ENCODE peak calls at places on chromosomes 11 and 22, in five cellular contexts. B is transverse colon, R is A549, V is tibial nerve, E is K562. W is an unnamed sample.
A peak's percentile ranks its signal among the peaks of the same experiment; 100 is the strongest.

GRCh38 chr11:1889941-1890855 is 1.5 kb downstream of the PRR33 start:
- DNase-seq in B (no peak), R (no peak), V (no peak), E (no peak), W (no peak)

GRCh38 chr22:43996170-43996980 is 27.7 kb upstream of the PARVB start:
- DNase-seq in B (peak; percentile 67), R (no peak), V (peak; percentile 40), E (no peak), W (peak; percentile 81)

GRCh38 chr22:39405346-39406085 is 5.9 kb downstream of the TAB1 start:
- DNase-seq in B (no peak), R (no peak), V (no peak), E (no peak), W (no peak)

GRCh38 chr11:21561589-21561988 is 631.3 kb upstream of the ANO5 start:
- DNase-seq in B (no peak), R (peak; percentile 22), V (no peak), E (no peak), W (no peak)

GRCh38 chr11:23555085-23555484 is 694.8 kb upstream of the CCDC179 start:
- DNase-seq in B (no peak), R (no peak), V (no peak), E (no peak), W (no peak)

GRCh38 chr22:25746012-25746373 is 4.0 kb downstream of the MYO18B start:
- DNase-seq in B (no peak), R (no peak), V (no peak), E (no peak), W (no peak)

GRCh38 chr11:6438979-6439571 is 1.7 kb downstream of the HPX start:
- DNase-seq in B (peak; percentile 62), R (peak; percentile 65), V (peak; percentile 64), E (peak; percentile 33), W (no peak)

GRCh38 chr11:57566035-57566504 is 1.4 kb downstream of the UBE2L6 start:
- DNase-seq in B (peak; percentile 57), R (no peak), V (peak; percentile 39), E (no peak), W (no peak)

GRCh38 chr11:8101421-8101820 is 20.4 kb downstream of the TUB start:
- DNase-seq in B (no peak), R (no peak), V (peak; percentile 1), E (no peak), W (no peak)

GRCh38 chr22:37387793-37388192 is 39.5 kb downstream of the ELFN2 start:
- DNase-seq in B (no peak), R (no peak), V (no peak), E (no peak), W (no peak)

GRCh38 chr11:17403977-17404759 is 15.7 kb upstream of the KCNJ11 start:
- DNase-seq in B (no peak), R (no peak), V (no peak), E (no peak), W (no peak)

GRCh38 chr11:17906436-17906835 is 106.4 kb downstream of the SERGEF start:
- DNase-seq in B (no peak), R (no peak), V (no peak), E (peak; percentile 29), W (no peak)

GRCh38 chr11:108289699-108290098 is 66.8 kb downstream of the ATM start:
- DNase-seq in B (no peak), R (no peak), V (no peak), E (no peak), W (no peak)

GRCh38 chr11:116310215-116310614 is 462.6 kb downstream of the BUD13 start:
- DNase-seq in B (no peak), R (no peak), V (no peak), E (no peak), W (no peak)

GRCh38 chr11:65384301-65384889 is 1.9 kb upstream of the SLC25A45 start:
- DNase-seq in B (no peak), R (no peak), V (no peak), E (no peak), W (no peak)

GRCh38 chr22:40182231-40182835 is 4.6 kb downstream of the TNRC6B start:
- DNase-seq in B (no peak), R (no peak), V (no peak), E (no peak), W (no peak)

GRCh38 chr22:44379817-44380560 is 67.2 kb upstream of the SHISAL1 start:
- DNase-seq in B (no peak), R (no peak), V (no peak), E (no peak), W (no peak)

GRCh38 chr22:38799265-38800002 is 5.5 kb upstream of the DNAL4 start:
- DNase-seq in B (no peak), R (no peak), V (no peak), E (no peak), W (no peak)

GRCh38 chr11:78740175-78741161 is 165.8 kb upstream of the NARS2 start:
- DNase-seq in B (peak; percentile 30), R (no peak), V (no peak), E (peak; percentile 19), W (no peak)

GRCh38 chr22:45208993-45209838 is 31.5 kb downstream of the KIAA0930 start:
- DNase-seq in B (no peak), R (no peak), V (no peak), E (peak; percentile 75), W (no peak)

GRCh38 chr22:36425977-36426523 is 38.3 kb upstream of the MYH9 start:
- DNase-seq in B (no peak), R (no peak), V (no peak), E (peak; percentile 69), W (no peak)

GRCh38 chr22:39990688-39991087 is 4.1 kb upstream of the FAM83F start:
- DNase-seq in B (no peak), R (no peak), V (no peak), E (peak; percentile 24), W (no peak)

GRCh38 chr11:98979212-98979611 is 41.5 kb upstream of the CNTN5 start:
- DNase-seq in B (no peak), R (no peak), V (no peak), E (no peak), W (no peak)

GRCh38 chr11:72782081-72782920 is 11.5 kb downstream of the STARD10 start:
- DNase-seq in B (peak; percentile 74), R (no peak), V (no peak), E (no peak), W (no peak)

GRCh38 chr11:82864268-82864667 is 36.0 kb downstream of the PRCP start:
- DNase-seq in B (peak; percentile 44), R (peak; percentile 66), V (peak; percentile 69), E (no peak), W (peak; percentile 81)

GRCh38 chr11:10322830-10323792 is 18.2 kb downstream of the ADM start:
- DNase-seq in B (peak; percentile 65), R (peak; percentile 65), V (no peak), E (peak; percentile 38), W (peak; percentile 80)
- H3K4me3 ChIP-seq in B (no peak overlapping the region), R (peak overlapping the region; percentile 3), V (no peak overlapping the region), E (no peak overlapping the region), W (no peak overlapping the region)

GRCh38 chr11:61922539-61922938 is 5.2 kb upstream of the RAB3IL1 start:
- DNase-seq in B (peak; percentile 55), R (no peak), V (peak; percentile 87), E (peak; percentile 67), W (peak; percentile 96)
- TF ChIP-seq EP300 in B (no peak), R (no peak), V (no peak), E (peak; percentile 2), W (no peak)

GRCh38 chr11:69638941-69639681 is 1.8 kb upstream of the CCND1 start:
- DNase-seq in B (peak; percentile 94), R (peak; percentile 81), V (peak; percentile 85), E (peak; percentile 77), W (peak; percentile 94)
- H3K4me3 ChIP-seq in B (peak overlapping the region; percentile 35), R (peak overlapping the region; percentile 91), V (peak overlapping the region; percentile 81), E (peak overlapping the region; percentile 36), W (peak overlapping the region; percentile 97)

GRCh38 chr11:91296628-91297027 is 928.0 kb upstream of the FAT3 start:
- DNase-seq in B (no peak), R (no peak), V (no peak), E (no peak), W (no peak)

GRCh38 chr11:91295591-91295990 is 929.0 kb upstream of the FAT3 start:
- DNase-seq in B (no peak), R (no peak), V (no peak), E (no peak), W (no peak)

DNA sequence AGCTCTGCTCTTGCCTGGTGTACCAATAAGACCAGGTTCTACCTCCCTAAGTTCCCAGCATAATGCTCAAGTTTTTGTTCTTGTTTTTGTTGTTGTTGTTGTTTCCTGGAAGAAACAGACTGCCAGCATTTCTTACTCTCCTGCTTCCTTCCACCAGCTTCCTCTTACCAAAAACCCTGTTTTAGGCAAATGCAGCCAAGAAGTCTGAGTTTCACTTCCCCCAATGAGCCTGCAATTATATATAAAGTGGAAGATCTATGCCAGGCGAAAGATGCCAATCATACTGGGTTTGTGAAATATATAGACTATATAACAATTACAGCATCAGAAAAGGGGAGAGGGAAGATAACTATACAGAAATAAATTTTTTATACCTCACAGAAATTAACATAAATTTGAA is 931.5 kb upstream of the FAT3 start:
- DNase-seq in B (no peak), R (no peak), V (no peak), E (no peak), W (no peak)
- TF ChIP-seq EP300 in B (no peak), R (no peak), V (no peak), E (no peak), W (no peak)

GRCh38 chr22:46233231-46233630 is 16.9 kb downstream of the CDPF1 start:
- DNase-seq in B (no peak), R (no peak), V (peak; percentile 17), E (no peak), W (no peak)
- H3K4me3 ChIP-seq in B (no peak overlapping the region), R (no peak overlapping the region), V (no peak overlapping the region), E (no peak overlapping the region), W (no peak overlapping the region)

GRCh38 chr11:68099474-68100405 is 21.4 kb downstream of the CHKA start:
- DNase-seq in B (peak; percentile 59), R (no peak), V (no peak), E (no peak), W (no peak)
- TF ChIP-seq EP300 in B (no peak), R (no peak), V (no peak), E (peak; percentile 47), W (no peak)

GRCh38 chr11:34899633-34900016 is 16.6 kb downstream of the APIP start:
- DNase-seq in B (no peak), R (no peak), V (no peak), E (no peak), W (no peak)
- H3K4me3 ChIP-seq in B (no peak overlapping the region), R (no peak overlapping the region), V (no peak overlapping the region), E (no peak overlapping the region), W (no peak overlapping the region)